ENCODE peak calls at places on chromosome 12, in five cellular contexts. I is choroid plexus epithelial cell, J is astrocyte of the cerebellum, G is lower lobe of right lung, V is cardiac muscle cell. Q is an unnamed sample.

GRCh38 chr12:27319394-27319793 is 13.2 kb upstream of the BMAL2 start:
- DNase-seq in I (peak), J (peak), G (no peak), V (no peak), Q (peak)

GRCh38 chr12:119171266-119171665 is 7.5 kb upstream of the HSPB8 start:
- DNase-seq in I (no peak), J (no peak), G (no peak), V (no peak), Q (no peak)

GRCh38 chr12:87430444-87430843 is 598.8 kb downstream of the C12orf50 start:
- DNase-seq in I (peak), J (no peak), G (no peak), V (no peak), Q (no peak)

GRCh38 chr12:27869567-27869966 is 89.5 kb upstream of the MANSC4 start:
- DNase-seq in I (no peak), J (no peak), G (no peak), V (no peak), Q (no peak)

GRCh38 chr12:121403721-121404120 is 3.8 kb downstream of the RNF34 start:
- DNase-seq in I (no peak), J (no peak), G (no peak), V (no peak), Q (no peak)

GRCh38 chr12:105799103-105799502 is 339.7 kb downstream of the NUAK1 start:
- DNase-seq in I (no peak), J (no peak), G (no peak), V (no peak), Q (no peak)

GRCh38 chr12:7433276-7433822 is 10.6 kb downstream of the CD163L1 start:
- DNase-seq in I (peak), J (peak), G (no peak), V (no peak), Q (peak)

GRCh38 chr12:69130064-69130463 is 109.3 kb upstream of the CPSF6 start:
- DNase-seq in I (peak), J (no peak), G (no peak), V (no peak), Q (no peak)

GRCh38 chr12:6957741-6958608 is 6.8 kb downstream of the PTPN6 start:
- DNase-seq in I (no peak), J (no peak), G (peak), V (no peak), Q (no peak)

GRCh38 chr12:105192624-105193225 is 43.2 kb downstream of the APPL2 start:
- DNase-seq in I (no peak), J (no peak), G (no peak), V (no peak), Q (no peak)

GRCh38 chr12:64006211-64006610 is 161.7 kb downstream of the SRGAP1 start:
- DNase-seq in I (peak), J (no peak), G (no peak), V (peak), Q (peak)

GRCh38 chr12:24661657-24662096 is 287.2 kb downstream of the BCAT1 start:
- DNase-seq in I (peak), J (peak), G (peak), V (no peak), Q (peak)

GRCh38 chr12:10398168-10398567 is 8.3 kb upstream of the KLRK1 start:
- DNase-seq in I (no peak), J (no peak), G (no peak), V (no peak), Q (no peak)

GRCh38 chr12:2682301-2683282 is 112.2 kb upstream of the FKBP4 start:
- DNase-seq in I (peak), J (no peak), G (no peak), V (peak), Q (peak)

GRCh38 chr12:7915911-7916403 is 20.0 kb downstream of the SLC2A3 start:
- DNase-seq in I (no peak), J (no peak), G (no peak), V (no peak), Q (peak)

GRCh38 chr12:26465419-26466097 is 270.2 kb downstream of the SSPN start:
- DNase-seq in I (peak), J (no peak), G (no peak), V (no peak), Q (no peak)

GRCh38 chr12:62873116-62873825 is 61.7 kb downstream of the PPM1H start:
- DNase-seq in I (no peak), J (no peak), G (no peak), V (no peak), Q (no peak)

GRCh38 chr12:125245601-125246345 is 180.5 kb downstream of the AACS start:
- DNase-seq in I (no peak), J (no peak), G (no peak), V (peak), Q (no peak)

GRCh38 chr12:125249066-125249824 is 184.0 kb downstream of the AACS start:
- DNase-seq in I (no peak), J (no peak), G (no peak), V (no peak), Q (no peak)

GRCh38 chr12:125247477-125247876 is 182.2 kb downstream of the AACS start:
- DNase-seq in I (no peak), J (no peak), G (no peak), V (no peak), Q (no peak)

GRCh38 chr12:125246346-125246656 is 181.1 kb downstream of the AACS start:
- DNase-seq in I (no peak), J (no peak), G (no peak), V (no peak), Q (no peak)

DNA sequence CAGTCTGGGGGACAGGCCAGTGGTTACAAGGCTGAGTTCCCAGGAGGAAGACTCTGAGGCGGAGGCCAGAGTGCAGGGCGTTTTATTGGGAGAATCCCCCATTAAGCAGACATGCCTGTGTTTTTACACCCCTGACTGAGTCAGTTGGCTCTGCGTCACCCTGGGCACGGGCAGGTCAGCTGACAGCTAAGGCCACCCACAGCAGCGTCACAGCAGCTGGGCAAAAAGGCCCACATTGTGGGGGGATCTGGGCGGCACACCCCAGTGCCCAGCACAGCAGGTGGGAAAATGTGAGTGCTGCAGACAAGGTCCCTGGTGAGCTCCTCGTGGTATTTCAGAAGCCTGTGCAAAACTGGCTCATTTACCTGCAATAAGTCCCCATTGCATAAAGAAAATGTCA is 184.7 kb downstream of the AACS start:
- DNase-seq in I (no peak), J (no peak), G (no peak), V (no peak), Q (no peak)
- H3K4me3 ChIP-seq in I (no peak), J (no peak), G (no peak), V (no peak), Q (no peak)

DNA sequence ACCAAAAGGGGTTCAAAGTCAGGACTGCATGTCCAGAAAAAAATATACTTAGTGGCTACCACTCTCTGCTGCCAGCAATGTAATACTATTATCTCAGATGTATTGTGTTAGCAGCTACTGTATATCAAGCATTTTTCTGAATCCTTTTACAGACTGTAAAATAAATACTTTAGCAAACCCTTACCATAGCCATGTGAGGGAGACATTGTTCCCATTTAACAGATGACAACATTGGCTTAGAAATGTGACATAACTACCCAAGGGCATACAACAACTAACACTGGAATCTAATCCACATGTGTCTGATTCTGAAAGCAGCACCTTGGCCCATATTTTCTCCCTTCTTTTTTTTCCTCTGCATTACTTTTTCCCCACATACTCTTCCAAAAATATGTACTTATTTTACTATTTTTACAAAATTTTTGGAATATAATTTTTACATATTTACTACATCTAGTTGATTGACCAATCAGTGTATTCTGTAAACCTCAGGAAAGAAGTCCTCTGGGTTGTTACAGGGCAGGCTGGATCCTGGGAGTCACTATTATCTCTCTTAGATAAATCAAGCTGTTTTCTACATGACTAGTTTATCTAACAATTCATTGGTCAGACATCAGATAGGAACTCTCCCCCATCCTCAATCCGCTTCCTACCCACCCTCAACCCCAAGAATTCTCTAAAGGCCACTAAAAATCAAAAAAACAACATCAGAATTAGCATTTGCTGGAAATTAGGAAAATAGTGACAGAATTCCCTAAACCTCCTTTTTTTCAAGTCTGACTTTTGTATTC is 154.1 kb downstream of the BTG1 start:
- DNase-seq in I (peak), J (no peak), G (no peak), V (no peak), Q (no peak)
- TF ChIP-seq CTCF in I (no peak), J (no peak), G (no peak), V (no peak), Q (no peak)

GRCh38 chr12:45938566-45938965 is 51.8 kb downstream of the SCAF11 start:
- DNase-seq in I (no peak), J (no peak), G (no peak), V (no peak), Q (peak)

GRCh38 chr12:45944771-45945170 is 45.6 kb downstream of the SCAF11 start:
- DNase-seq in I (peak), J (no peak), G (no peak), V (no peak), Q (peak)

GRCh38 chr12:45934956-45935355 is 55.4 kb downstream of the SCAF11 start:
- DNase-seq in I (no peak), J (no peak), G (no peak), V (no peak), Q (no peak)

GRCh38 chr12:45939759-45940158 is 50.6 kb downstream of the SCAF11 start:
- DNase-seq in I (no peak), J (no peak), G (no peak), V (no peak), Q (no peak)
- H3K4me3 ChIP-seq in I (no peak), J (no peak), G (no peak), V (no peak), Q (no peak)

GRCh38 chr12:48817957-48818830 is at the start of gene CACNB3:
- DNase-seq in I (peak), J (no peak), G (peak), V (peak), Q (peak)
- TF ChIP-seq CTCF in I (no peak), J (no peak), G (no peak), V (no peak), Q (no peak)

DNA sequence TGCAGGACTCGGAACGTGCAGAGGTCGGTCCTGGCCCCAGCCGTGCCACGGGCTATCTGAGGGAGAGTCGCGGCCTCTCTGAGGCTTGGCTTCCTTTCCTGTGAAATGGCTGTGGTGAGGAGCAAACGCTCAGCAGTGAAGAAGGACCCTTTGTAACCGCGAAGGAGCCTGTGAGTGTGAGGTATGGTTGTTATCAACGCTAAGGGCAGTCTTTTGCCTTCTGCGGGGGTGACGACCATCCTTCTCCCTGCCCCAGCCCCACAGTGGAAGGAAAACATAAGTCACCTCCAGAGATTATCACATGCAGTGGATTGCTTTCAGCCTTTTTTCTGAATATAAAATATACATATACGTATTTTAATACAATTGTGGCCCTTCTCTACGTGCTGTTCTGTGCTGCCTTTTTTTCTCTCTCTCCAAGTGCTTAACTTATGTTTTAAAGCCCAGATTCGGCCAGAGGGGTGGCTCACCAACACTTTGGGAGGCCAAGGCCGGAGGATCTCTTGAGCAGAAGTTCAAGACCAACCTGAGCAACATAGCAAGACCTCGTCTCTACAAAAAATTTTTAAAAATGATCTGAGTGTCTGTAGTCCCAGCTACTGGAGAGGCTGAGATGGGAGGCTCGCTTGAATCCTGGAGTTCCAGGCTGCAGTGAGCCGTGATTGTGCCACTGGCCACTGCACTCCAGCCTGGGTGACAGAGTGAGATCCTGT is 17.4 kb downstream of the TAMALIN start:
- DNase-seq in I (no peak), J (no peak), G (no peak), V (no peak), Q (no peak)
- H3K4me3 ChIP-seq in I (peak), J (peak), G (peak), V (peak), Q (peak)

DNA sequence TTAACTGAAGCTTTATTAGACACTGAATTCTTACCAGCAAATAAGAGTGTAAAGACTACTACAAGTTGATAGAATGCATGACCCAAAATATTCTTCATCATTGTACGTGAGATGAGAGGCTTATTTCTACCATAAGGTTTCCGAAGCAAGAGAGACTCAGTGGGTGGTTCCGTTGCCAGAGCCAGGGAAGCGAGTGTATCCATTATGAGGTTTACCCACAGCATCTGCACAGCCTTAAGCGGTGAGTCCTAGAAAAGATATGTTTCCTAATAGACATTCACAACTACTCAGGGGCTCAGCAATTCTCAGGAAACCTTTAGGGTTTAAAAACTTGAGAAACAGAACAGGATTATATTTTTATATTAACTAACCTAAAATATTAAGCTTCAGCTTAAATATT is 77.8 kb upstream of the POC1B start:
- DNase-seq in I (no peak), J (no peak), G (no peak), V (no peak), Q (no peak)
- TF ChIP-seq CTCF in I (no peak), J (no peak), G (no peak), V (no peak), Q (no peak)